ENCODE peak calls at places on chromosome 3, in seven cellular contexts. Z is A549; J is hepatocyte; U is CD8-positive, alpha-beta memory T cell; I is esophagus squamous epithelium; O is kidney; S is neuronal stem cell. F is an unnamed sample. For H3K4me1, the result is how much of the 10 kb centered on the place peaks cover.

GRCh38 chr3:14799146-14799545 is 19.6 kb upstream of the FGD5 start:
- DNase-seq in Z (no peak), J (no peak), U (no peak), I (no peak), O (no peak), S (no peak), F (no peak)

GRCh38 chr3:136193273-136194043 is 2.7 kb downstream of the MSL2 start:
- DNase-seq in Z (no peak), J (no peak), U (no peak), I (no peak), O (no peak), S (no peak), F (no peak)

GRCh38 chr3:155382396-155383042 is 89.0 kb upstream of the STRIT1 start:
- DNase-seq in Z (peak), J (peak), U (no peak), I (no peak), O (no peak), S (peak), F (no peak)

GRCh38 chr3:54171509-54171908 is 49.2 kb downstream of the CACNA2D3 start:
- DNase-seq in Z (no peak), J (no peak), U (no peak), I (no peak), O (no peak), S (no peak), F (no peak)

GRCh38 chr3:46892285-46893145 is 15.0 kb downstream of the PTH1R start:
- DNase-seq in Z (peak), J (peak), U (no peak), I (no peak), O (peak), S (peak), F (peak)

GRCh38 chr3:149717391-149718056 is 34.8 kb downstream of the COMMD2 start:
- DNase-seq in Z (peak), J (peak), U (no peak), I (no peak), O (no peak), S (peak), F (no peak)

GRCh38 chr3:146313411-146314111 is 62.7 kb upstream of the PLSCR4 start:
- DNase-seq in Z (peak), J (no peak), U (no peak), I (no peak), O (no peak), S (no peak), F (no peak)

GRCh38 chr3:112894258-112894657 is 47.6 kb upstream of the CD200R1L start:
- DNase-seq in Z (peak), J (no peak), U (no peak), I (no peak), O (no peak), S (no peak), F (no peak)

GRCh38 chr3:53493997-53494791 is at the start of gene CACNA1D:
- DNase-seq in Z (no peak), J (peak), U (no peak), I (no peak), O (peak), S (no peak), F (no peak)

GRCh38 chr3:158158969-158159368 is 49.1 kb downstream of the RSRC1 start:
- DNase-seq in Z (no peak), J (no peak), U (no peak), I (no peak), O (no peak), S (no peak), F (no peak)

GRCh38 chr3:138369151-138369900 is 20.9 kb downstream of the MRAS start:
- DNase-seq in Z (no peak), J (no peak), U (no peak), I (no peak), O (no peak), S (no peak), F (peak)

GRCh38 chr3:105915524-105915923 is 46.7 kb upstream of the CBLB start:
- DNase-seq in Z (no peak), J (no peak), U (no peak), I (no peak), O (no peak), S (no peak), F (no peak)

GRCh38 chr3:187743195-187744141 is 1.8 kb downstream of the BCL6 start:
- DNase-seq in Z (peak), J (peak), U (peak), I (peak), O (peak), S (no peak), F (peak)

GRCh38 chr3:78041486-78041885 is 1001.6 kb downstream of the ROBO2 start:
- DNase-seq in Z (no peak), J (no peak), U (no peak), I (no peak), O (no peak), S (no peak), F (no peak)

GRCh38 chr3:168847293-168847883 is 751.7 kb upstream of the GOLIM4 start:
- DNase-seq in Z (peak), J (peak), U (no peak), I (peak), O (no peak), S (peak), F (no peak)

GRCh38 chr3:52829906-52830463 is 487 bp downstream of the ITIH4 start:
- DNase-seq in Z (no peak), J (no peak), U (no peak), I (no peak), O (no peak), S (no peak), F (no peak)

GRCh38 chr3:70064194-70064787 is 64.8 kb downstream of the SAMMSON start:
- DNase-seq in Z (peak), J (peak), U (no peak), I (no peak), O (no peak), S (peak), F (no peak)

GRCh38 chr3:33403756-33404155 is 36.4 kb downstream of the UBP1 start:
- DNase-seq in Z (no peak), J (no peak), U (no peak), I (no peak), O (no peak), S (no peak), F (no peak)

GRCh38 chr3:103195201-103195600 is 760.4 kb downstream of the ZPLD1 start:
- DNase-seq in Z (no peak), J (peak), U (no peak), I (no peak), O (no peak), S (no peak), F (no peak)

GRCh38 chr3:133792171-133792763 is 13.3 kb upstream of the SRPRB start:
- DNase-seq in Z (peak), J (no peak), U (no peak), I (no peak), O (no peak), S (peak), F (no peak)

GRCh38 chr3:69542265-69543079 is 156.6 kb upstream of the FRMD4B start:
- DNase-seq in Z (peak), J (peak), U (no peak), I (no peak), O (peak), S (peak), F (peak)

GRCh38 chr3:67077656-67078055 is 79.5 kb downstream of the KBTBD8 start:
- DNase-seq in Z (no peak), J (no peak), U (no peak), I (no peak), O (no peak), S (no peak), F (no peak)

GRCh38 chr3:150599611-150600297 is 3.4 kb upstream of the SELENOT start:
- DNase-seq in Z (no peak), J (no peak), U (no peak), I (no peak), O (no peak), S (no peak), F (no peak)

GRCh38 chr3:64438837-64439236 is 213.6 kb upstream of the PRICKLE2 start:
- DNase-seq in Z (no peak), J (no peak), U (no peak), I (no peak), O (peak), S (no peak), F (no peak)
- H3K4me3 ChIP-seq in Z (no peak), J (no peak), U (no peak), I (no peak), O (no peak), S (no peak), F (no peak)

DNA sequence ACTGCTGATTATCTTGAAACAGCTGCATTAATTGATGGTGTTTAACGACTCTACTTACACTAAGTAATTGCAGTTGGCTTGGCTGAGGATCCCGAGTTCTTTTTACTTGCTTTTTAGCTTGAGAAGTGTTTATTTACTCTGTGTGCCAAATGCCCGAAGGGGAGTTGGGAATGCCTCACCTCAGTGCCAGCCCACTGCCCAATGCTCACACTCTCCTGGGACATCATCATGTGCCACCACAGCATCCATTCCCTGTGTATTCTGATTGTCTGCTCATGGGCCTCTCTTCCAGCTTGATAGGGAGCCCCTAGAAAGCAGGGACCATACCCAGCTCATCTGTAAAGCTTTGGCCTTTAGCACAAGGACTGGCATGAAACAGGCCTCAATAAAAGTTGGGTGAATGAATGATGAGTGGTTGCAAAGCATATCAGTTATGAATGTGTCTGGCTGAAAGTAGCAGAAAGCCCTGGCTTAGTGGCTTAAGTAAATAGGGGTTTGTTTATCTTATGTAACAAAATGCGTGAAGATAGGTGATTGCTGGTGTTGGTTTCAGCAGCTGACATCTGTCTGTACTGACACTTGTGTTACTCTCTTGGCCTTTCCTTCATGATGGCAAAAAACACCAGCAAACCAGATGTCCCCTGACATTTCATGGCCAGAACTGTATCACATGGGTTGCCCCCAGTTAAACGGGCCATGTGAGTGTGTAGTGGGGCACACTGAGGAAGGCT is 8.1 kb downstream of the PXYLP1 start:
- DNase-seq in Z (no peak), J (no peak), U (no peak), I (no peak), O (no peak), S (no peak), F (no peak)
- H3K4me1 ChIP-seq in Z (under half), J (under half), U (under half), I (under half), O (under half), S (under half), F (under half)

GRCh38 chr3:48593337-48593736 is 1.8 kb downstream of the COL7A1 start:
- DNase-seq in Z (no peak), J (no peak), U (no peak), I (no peak), O (no peak), S (no peak), F (no peak)

GRCh38 chr3:48596157-48596556 is 1.0 kb upstream of the COL7A1 start:
- DNase-seq in Z (no peak), J (no peak), U (no peak), I (no peak), O (no peak), S (no peak), F (no peak)

GRCh38 chr3:48595075-48595525 is at the start of gene COL7A1:
- DNase-seq in Z (no peak), J (no peak), U (no peak), I (no peak), O (no peak), S (no peak), F (no peak)

GRCh38 chr3:48592519-48593087 is 2.5 kb downstream of the COL7A1 start:
- DNase-seq in Z (no peak), J (no peak), U (no peak), I (no peak), O (no peak), S (no peak), F (no peak)

DNA sequence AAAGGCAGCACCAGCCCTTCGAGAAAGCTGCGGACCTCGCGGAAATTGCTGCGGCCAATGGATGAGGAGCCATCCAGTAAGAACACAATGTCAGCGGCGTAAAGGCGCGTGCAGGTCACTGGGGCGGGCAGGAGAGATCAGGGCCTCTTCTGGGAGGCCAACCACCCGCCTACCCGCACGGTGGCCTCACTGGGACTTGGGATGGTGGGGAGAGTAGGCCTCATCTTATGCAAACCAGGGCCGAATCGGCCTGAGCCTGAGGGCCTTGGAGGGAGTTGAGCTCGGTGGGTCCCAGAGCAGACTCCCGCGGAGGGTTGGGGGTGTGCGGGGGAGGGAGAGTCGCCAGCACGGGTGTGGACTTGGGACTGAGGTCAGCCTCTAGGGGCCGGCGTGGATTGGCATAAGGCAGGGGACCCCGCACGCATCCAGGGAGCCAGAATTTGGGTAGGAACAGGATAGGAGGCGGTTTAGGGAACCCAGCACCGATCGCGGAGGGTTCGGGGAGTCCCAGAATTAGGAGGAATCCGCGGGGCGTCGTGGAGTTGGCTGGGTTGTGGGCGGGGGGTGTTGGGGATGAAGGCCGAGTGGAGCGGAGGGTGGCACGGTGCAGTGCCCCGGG is 589 bp downstream of the COL7A1 start:
- DNase-seq in Z (peak), J (no peak), U (no peak), I (no peak), O (no peak), S (no peak), F (no peak)
- H3K4me3 ChIP-seq in Z (peak), J (no peak), U (no peak), I (peak), O (no peak), S (no peak), F (peak)

DNA sequence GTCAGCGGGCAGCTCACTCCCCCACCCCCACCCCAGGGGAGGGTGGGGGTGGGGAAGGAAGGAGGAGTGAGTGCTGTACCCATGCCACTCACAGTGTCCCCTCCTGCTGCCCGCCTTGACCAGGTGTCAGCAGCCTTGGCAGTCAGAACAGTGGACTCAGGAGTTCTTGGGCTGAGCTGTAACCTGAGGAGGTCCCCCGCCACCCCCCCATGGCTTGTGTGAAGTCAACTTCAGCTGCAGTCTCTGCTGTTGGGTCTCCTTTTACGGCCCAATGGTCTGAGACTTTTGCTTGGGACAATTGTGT is 8.9 kb downstream of the MAPKAPK3 start:
- DNase-seq in Z (no peak), J (no peak), U (no peak), I (no peak), O (no peak), S (no peak), F (no peak)
- H3K4me1 ChIP-seq in Z (under half), J (under half), U (half or more), I (half or more), O (under half), S (under half), F (half or more)

GRCh38 chr3:190088890-190089289 is 31.8 kb downstream of the P3H2 start:
- DNase-seq in Z (no peak), J (no peak), U (no peak), I (no peak), O (peak), S (no peak), F (no peak)
- H3K4me3 ChIP-seq in Z (no peak), J (no peak), U (no peak), I (no peak), O (no peak), S (no peak), F (no peak)

GRCh38 chr3:31265646-31266423 is 266.9 kb upstream of the STT3B start:
- DNase-seq in Z (no peak), J (no peak), U (no peak), I (no peak), O (no peak), S (no peak), F (no peak)
- H3K4me1 ChIP-seq in Z (under half), J (under half), U (under half), I (under half), O (under half), S (under half), F (under half)

DNA sequence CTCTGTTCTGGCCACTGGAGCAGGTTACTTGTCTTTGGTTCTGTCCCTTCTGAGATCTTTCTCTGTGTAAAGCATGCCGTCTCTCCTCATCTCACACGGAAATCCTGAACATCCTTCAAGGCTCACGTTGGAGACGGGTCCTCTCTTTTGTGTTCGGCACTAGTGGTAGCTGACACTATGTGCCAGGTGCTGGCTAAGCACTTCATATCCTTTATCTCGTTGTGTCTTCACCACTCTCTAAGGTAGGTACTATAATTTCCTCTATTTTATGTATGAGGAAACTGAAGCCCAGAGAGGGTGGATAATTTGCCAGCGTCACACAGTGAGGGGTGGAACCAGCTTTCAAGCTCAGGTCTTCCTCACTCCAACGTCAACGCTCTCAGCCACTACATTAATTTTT is 1.2 kb downstream of the IFT122 start:
- DNase-seq in Z (no peak), J (no peak), U (no peak), I (no peak), O (no peak), S (no peak), F (no peak)
- H3K4me3 ChIP-seq in Z (peak), J (peak), U (peak), I (peak), O (peak), S (no peak), F (peak)

DNA sequence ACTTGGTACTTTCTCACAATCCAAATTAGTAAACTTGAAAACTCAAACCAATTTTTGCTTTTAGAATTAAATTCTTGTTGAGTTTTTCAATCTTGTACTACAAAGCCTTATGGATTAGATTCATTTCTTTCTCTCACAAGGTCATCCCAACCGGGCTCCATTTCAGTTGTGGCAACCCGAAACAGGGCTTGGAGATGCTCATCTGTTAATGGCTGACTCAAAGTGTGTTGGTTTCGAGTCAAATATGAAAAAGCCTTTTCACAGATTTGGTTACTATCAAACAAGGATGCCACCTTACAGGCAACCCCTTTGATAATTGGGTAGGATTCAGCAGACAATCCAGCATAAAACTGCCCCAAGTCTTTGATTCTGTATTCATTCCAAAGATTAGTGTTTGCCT is 1.8 kb downstream of the EPM2AIP1 start:
- DNase-seq in Z (no peak), J (no peak), U (no peak), I (no peak), O (no peak), S (no peak), F (no peak)
- H3K4me1 ChIP-seq in Z (under half), J (under half), U (half or more), I (under half), O (under half), S (under half), F (half or more)

GRCh38 chr3:173743111-173743510 is 345.6 kb downstream of the NLGN1 start:
- DNase-seq in Z (no peak), J (no peak), U (no peak), I (no peak), O (no peak), S (no peak), F (no peak)
- H3K4me3 ChIP-seq in Z (no peak), J (no peak), U (no peak), I (no peak), O (no peak), S (no peak), F (no peak)

GRCh38 chr3:48595526-48596121 is 495 bp upstream of the COL7A1 start:
- DNase-seq in Z (peak), J (peak), U (no peak), I (no peak), O (peak), S (no peak), F (no peak)
- H3K4me1 ChIP-seq in Z (half or more), J (under half), U (under half), I (half or more), O (under half), S (under half), F (under half)

F was measured in spleen.